ENCODE peak calls at places on chromosomes 3 and 15, in seven cellular contexts. R, P, D, K, L, U and H are unnamed samples.

GRCh38 chr15:56871867-56872266 is 46.6 kb upstream of the TCF12 start:
- DNase-seq in R (no peak), P (no peak), D (no peak), K (no peak), L (no peak), U (no peak), H (no peak)

GRCh38 chr3:180913582-180914404 is 1.3 kb downstream of the FXR1 start:
- DNase-seq in R (no peak), P (no peak), D (peak; percentile 5), K (no peak), L (peak; percentile 73), U (no peak), H (no peak)

GRCh38 chr3:195075199-195075940 is 195.6 kb downstream of the XXYLT1 start:
- DNase-seq in R (no peak), P (no peak), D (no peak), K (no peak), L (peak; percentile 90), U (no peak), H (no peak)

GRCh38 chr3:158495503-158495902 is 75.5 kb upstream of the MLF1 start:
- DNase-seq in R (no peak), P (no peak), D (no peak), K (no peak), L (no peak), U (no peak), H (no peak)

GRCh38 chr15:82750831-82751181 is 41.1 kb upstream of the AP3B2 start:
- DNase-seq in R (no peak), P (no peak), D (peak; percentile 22), K (no peak), L (peak; percentile 87), U (peak; percentile 15), H (no peak)

GRCh38 chr15:61319892-61320291 is 90.8 kb upstream of the RORA start:
- DNase-seq in R (no peak), P (no peak), D (no peak), K (no peak), L (no peak), U (no peak), H (no peak)

GRCh38 chr3:125024817-125025216 is 31.0 kb downstream of the HEG1 start:
- DNase-seq in R (no peak), P (no peak), D (no peak), K (no peak), L (peak; percentile 35), U (no peak), H (no peak)

GRCh38 chr3:172601066-172601832 is 78.0 kb upstream of the TNFSF10 start:
- DNase-seq in R (no peak), P (no peak), D (no peak), K (no peak), L (no peak), U (no peak), H (no peak)

GRCh38 chr3:165835431-165835830 is 1.8 kb downstream of the BCHE start:
- DNase-seq in R (no peak), P (no peak), D (no peak), K (no peak), L (no peak), U (no peak), H (no peak)

GRCh38 chr15:73934281-73934680 is 8.0 kb downstream of the LOXL1 start:
- DNase-seq in R (no peak), P (no peak), D (peak; percentile 51), K (no peak), L (no peak), U (no peak), H (no peak)

GRCh38 chr3:136772709-136773108 is 20.5 kb upstream of the STAG1 start:
- DNase-seq in R (no peak), P (no peak), D (peak; percentile 64), K (no peak), L (no peak), U (no peak), H (no peak)

GRCh38 chr3:20648294-20648693 is 462.3 kb upstream of the SGO1 start:
- DNase-seq in R (no peak), P (peak; percentile 72), D (peak; percentile 89), K (no peak), L (no peak), U (no peak), H (no peak)